ENCODE peak calls at places on chromosomes 13 and 19, in six cellular contexts. Y, R, T, P, X and W are unnamed samples.

GRCh38 chr19:954672-955494 is 29.0 kb downstream of the ARID3A start:
- DNase-seq in Y (no peak), R (no peak), T (peak; percentile 70), P (no peak), X (no peak), W (no peak)

GRCh38 chr19:18634612-18635290 is 2.1 kb upstream of the KLHL26 start:
- DNase-seq in Y (no peak), R (no peak), T (no peak), P (no peak), X (peak; percentile 37), W (no peak)

GRCh38 chr19:38744298-38744681 is at the start of gene CAPN12:
- DNase-seq in Y (no peak), R (no peak), T (no peak), P (no peak), X (no peak), W (no peak)

GRCh38 chr19:17824339-17824738 is 3.0 kb upstream of the INSL3 start:
- DNase-seq in Y (no peak), R (no peak), T (no peak), P (no peak), X (no peak), W (no peak)

GRCh38 chr13:98990701-98991100 is 12.8 kb upstream of the DOCK9 start:
- DNase-seq in Y (no peak), R (no peak), T (no peak), P (no peak), X (no peak), W (no peak)

GRCh38 chr13:35720690-35721554 is 244.4 kb upstream of the MAB21L1 start:
- DNase-seq in Y (peak; percentile 51), R (no peak), T (peak; percentile 81), P (no peak), X (peak; percentile 46), W (peak; percentile 31)

GRCh38 chr19:41577144-41577830 is 1.3 kb downstream of the CEACAM21 start:
- DNase-seq in Y (no peak), R (no peak), T (no peak), P (no peak), X (no peak), W (no peak)

GRCh38 chr19:28468701-28469459 is 744.1 kb downstream of the UQCRFS1 start:
- DNase-seq in Y (no peak), R (peak; percentile 20), T (peak; percentile 40), P (no peak), X (no peak), W (peak; percentile 41)

GRCh38 chr13:113917523-113918371 is 53.9 kb upstream of the GAS6 start:
- DNase-seq in Y (peak; percentile 28), R (no peak), T (no peak), P (no peak), X (no peak), W (no peak)

GRCh38 chr13:97224544-97225324 is 2.6 kb downstream of the MBNL2 start:
- DNase-seq in Y (no peak), R (no peak), T (no peak), P (no peak), X (peak; percentile 41), W (peak; percentile 79)

GRCh38 chr13:26678796-26679195 is 81.8 kb downstream of the GPR12 start:
- DNase-seq in Y (no peak), R (no peak), T (no peak), P (no peak), X (no peak), W (no peak)

GRCh38 chr19:33868821-33869412 is 72.2 kb downstream of the KCTD15 start:
- DNase-seq in Y (no peak), R (no peak), T (peak; percentile 36), P (no peak), X (no peak), W (no peak)

GRCh38 chr13:97283888-97284287 is 61.8 kb downstream of the MBNL2 start:
- DNase-seq in Y (no peak), R (no peak), T (no peak), P (no peak), X (no peak), W (no peak)